ENCODE peak calls at places on chromosomes 7 and 10, in four cellular contexts. A, J, X and L are unnamed samples.

GRCh38 chr7:100446040-100446439 is 9.7 kb upstream of the PPP1R35 start:
- DNase-seq in J (no peak), X (no peak), A (no peak), L (no peak)

GRCh38 chr10:103805781-103806180 is 49.6 kb downstream of the SH3PXD2A start:
- DNase-seq in J (no peak), A (no peak), X (no peak), L (no peak)

GRCh38 chr10:131577786-131578471 is 266.4 kb upstream of the TCERG1L start:
- DNase-seq in J (no peak), A (no peak), X (no peak), L (no peak)

GRCh38 chr7:158235862-158236261 is 351.8 kb downstream of the PTPRN2 start:
- DNase-seq in J (no peak), X (peak), A (no peak), L (no peak)

GRCh38 chr10:71816421-71816851 is 34.6 kb downstream of the PSAP start:
- DNase-seq in J (no peak), X (no peak), A (no peak), L (no peak)

GRCh38 chr7:101363734-101364374 is 1.2 kb downstream of the COL26A1 start:
- DNase-seq in J (no peak), A (peak), X (peak), L (peak)

GRCh38 chr10:70558295-70558694 is 44.2 kb downstream of the PRF1 start:
- DNase-seq in J (no peak), X (no peak), A (peak), L (no peak)

GRCh38 chr7:151304856-151305255 is 36.8 kb upstream of the NUB1 start:
- DNase-seq in J (no peak), X (peak), A (no peak), L (no peak)

GRCh38 chr10:75544381-75544780 is 113.0 kb downstream of the LRMDA start:
- DNase-seq in A (no peak), X (no peak), J (no peak), L (no peak)

GRCh38 chr10:77428776-77429395 is 208.7 kb downstream of the KCNMA1 start:
- DNase-seq in A (peak), X (peak), J (no peak), L (no peak)

GRCh38 chr10:131860806-131861440 is 39.9 kb upstream of the PPP2R2D start:
- DNase-seq in A (peak), J (no peak), X (peak), L (no peak)

GRCh38 chr7:24346129-24346528 is 62.1 kb downstream of the NPY start:
- DNase-seq in J (no peak), A (no peak), X (no peak), L (no peak)

GRCh38 chr10:124072541-124072940 is 20.9 kb downstream of the CHST15 start:
- DNase-seq in A (no peak), X (no peak), J (no peak), L (no peak)

GRCh38 chr10:86961481-86962091 is 3.2 kb downstream of the SNCG start:
- DNase-seq in A (peak), X (no peak), J (no peak), L (no peak)

GRCh38 chr7:14931511-14932215 is 29.1 kb upstream of the DGKB start:
- DNase-seq in A (no peak), X (no peak), J (no peak), L (no peak)

GRCh38 chr10:42952931-42953683 is 123.8 kb upstream of the RET start:
- DNase-seq in A (peak), J (no peak), X (no peak), L (no peak)

GRCh38 chr10:132654708-132655661 is 117.4 kb downstream of the INPP5A start:
- DNase-seq in A (peak), J (no peak), X (peak), L (peak)

GRCh38 chr7:41312235-41312634 is 390.7 kb downstream of the INHBA start:
- DNase-seq in X (no peak), J (no peak), A (no peak), L (no peak)

GRCh38 chr10:79081353-79082034 is 12.7 kb downstream of the ZMIZ1 start:
- DNase-seq in A (no peak), J (no peak), X (no peak), L (no peak)

GRCh38 chr10:93742633-93743349 is 14.9 kb upstream of the LGI1 start:
- DNase-seq in A (no peak), X (no peak), J (peak), L (no peak)

GRCh38 chr7:923108-924041 is 31.1 kb downstream of the ADAP1 start:
- DNase-seq in A (peak), J (peak), X (peak), L (no peak)

GRCh38 chr7:106915873-106916272 is 50.8 kb downstream of the PIK3CG start:
- DNase-seq in X (no peak), A (no peak), J (peak), L (no peak)

GRCh38 chr10:8058274-8059111 is 4.0 kb downstream of the GATA3 start:
- DNase-seq in J (no peak), A (no peak), X (no peak), L (no peak)

GRCh38 chr7:90269163-90269562 is 24.2 kb downstream of the CFAP69 start:
- DNase-seq in J (no peak), X (no peak), A (no peak), L (no peak)

GRCh38 chr7:145633513-145633912 is 483.1 kb upstream of the CNTNAP2 start:
- DNase-seq in X (no peak), J (no peak), A (no peak), L (no peak)

GRCh38 chr10:38008006-38008405 is 2.5 kb upstream of the ZNF33A start:
- DNase-seq in X (no peak), J (no peak), A (no peak), L (no peak)

GRCh38 chr10:260819-261429 is 125.7 kb downstream of the ZMYND11 start:
- DNase-seq in J (no peak), X (no peak), A (no peak), L (no peak)

GRCh38 chr10:112275512-112276245 is 7.5 kb upstream of the TECTB start:
- DNase-seq in A (no peak), X (no peak), J (no peak), L (no peak)

GRCh38 chr10:6218692-6219493 is 16.2 kb downstream of the PFKFB3 start:
- DNase-seq in A (no peak), J (no peak), X (no peak), L (no peak)

GRCh38 chr7:80410081-80410480 is 101.8 kb downstream of the GNAT3 start:
- DNase-seq in X (no peak), J (no peak), A (no peak), L (no peak)

GRCh38 chr7:163971-164881 is 28.1 kb upstream of the FAM20C start:
- DNase-seq in X (no peak), A (no peak), J (no peak), L (no peak)

GRCh38 chr10:75405201-75406143 is 3.9 kb upstream of the ZNF503 start:
- DNase-seq in J (no peak), A (no peak), X (no peak), L (peak)

GRCh38 chr10:822661-823367 is 108.7 kb downstream of the LARP4B start:
- DNase-seq in J (peak), X (no peak), A (no peak), L (no peak)

GRCh38 chr7:17234398-17235021 is 63.9 kb upstream of the AHR start:
- DNase-seq in X (peak), A (no peak), J (peak), L (no peak)
- TF ChIP-seq USF1 in X (no peak), A (no peak), J (no peak), L (no peak)

DNA sequence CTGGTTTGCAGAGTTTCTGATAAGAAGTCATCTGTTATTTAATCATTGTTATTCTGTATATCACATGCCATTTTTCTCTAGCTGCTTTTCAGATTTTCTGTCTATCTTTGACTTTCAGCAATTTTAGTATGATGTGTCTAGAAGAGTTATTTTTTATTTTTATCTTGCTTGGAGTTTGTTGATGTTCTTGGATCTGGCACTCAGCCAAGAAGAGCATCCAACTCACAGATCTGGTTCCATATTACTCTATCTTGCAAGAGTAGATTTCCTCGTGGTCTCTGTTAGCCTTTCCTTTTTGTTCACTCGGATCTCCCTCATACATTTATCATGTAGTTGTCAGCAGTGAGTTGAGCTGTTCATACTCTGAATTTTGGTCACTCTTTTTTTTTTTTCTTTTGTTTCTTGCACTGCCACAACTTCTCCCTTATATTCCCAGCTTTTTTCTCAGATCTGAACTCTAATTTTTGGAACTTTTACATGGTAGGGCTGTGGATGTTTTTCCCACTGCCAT is 54.8 kb upstream of the CALCR start:
- DNase-seq in A (no peak), J (no peak), X (no peak), L (no peak)
- TF ChIP-seq USF1 in A (no peak), J (no peak), X (no peak), L (no peak)

GRCh38 chr10:61896854-61897661 is 4.4 kb upstream of the ARID5B start:
- DNase-seq in J (peak), X (peak), A (peak), L (peak)

GRCh38 chr10:61899663-61899996 is 1.9 kb upstream of the ARID5B start:
- DNase-seq in A (no peak), J (no peak), X (no peak), L (no peak)

GRCh38 chr10:61898435-61898778 is 3.1 kb upstream of the ARID5B start:
- DNase-seq in A (no peak), X (no peak), J (no peak), L (no peak)

GRCh38 chr10:61899045-61899444 is 2.5 kb upstream of the ARID5B start:
- DNase-seq in J (no peak), X (no peak), A (no peak), L (peak)

GRCh38 chr10:61897671-61898434 is 3.6 kb upstream of the ARID5B start:
- DNase-seq in J (no peak), X (no peak), A (peak), L (peak)
- TF ChIP-seq USF1 in J (no peak), X (no peak), A (no peak), L (no peak)

DNA sequence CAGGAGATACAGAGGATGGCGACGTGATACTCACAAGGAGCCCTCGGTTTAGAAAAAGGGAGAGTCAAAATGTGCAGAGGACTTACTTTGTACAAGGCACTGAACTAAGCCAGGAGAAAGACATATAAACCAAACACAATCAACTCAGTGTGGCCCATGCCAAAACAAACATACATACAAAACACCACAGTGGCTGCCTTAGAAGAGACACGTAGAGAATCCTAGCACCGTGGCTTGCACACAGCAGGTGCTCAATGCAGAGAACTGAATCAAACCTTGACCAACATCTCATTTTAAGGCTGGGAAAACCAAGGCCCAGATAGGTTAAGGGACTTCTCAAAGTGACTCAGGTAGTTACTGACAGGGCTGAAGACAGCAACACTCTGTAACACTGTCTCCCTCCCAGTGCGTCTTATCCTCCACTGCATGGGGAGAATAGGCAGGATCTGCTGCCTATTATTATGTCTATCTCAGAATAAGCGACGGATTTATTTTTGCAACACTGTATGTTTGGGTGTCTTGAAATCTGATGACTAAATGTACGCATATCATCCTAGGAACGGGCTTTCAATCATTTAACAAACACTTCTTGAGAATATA is 11.0 kb downstream of the SORBS1 start:
- DNase-seq in A (no peak), X (no peak), J (no peak), L (no peak)
- TF ChIP-seq USF1 in A (no peak), X (no peak), J (no peak), L (no peak)

GRCh38 chr7:92626281-92626846 is 36.2 kb upstream of the FAM133B start:
- DNase-seq in J (no peak), X (no peak), A (no peak), L (no peak)
- TF ChIP-seq USF1 in J (no peak), X (no peak), A (no peak), L (no peak)

DNA sequence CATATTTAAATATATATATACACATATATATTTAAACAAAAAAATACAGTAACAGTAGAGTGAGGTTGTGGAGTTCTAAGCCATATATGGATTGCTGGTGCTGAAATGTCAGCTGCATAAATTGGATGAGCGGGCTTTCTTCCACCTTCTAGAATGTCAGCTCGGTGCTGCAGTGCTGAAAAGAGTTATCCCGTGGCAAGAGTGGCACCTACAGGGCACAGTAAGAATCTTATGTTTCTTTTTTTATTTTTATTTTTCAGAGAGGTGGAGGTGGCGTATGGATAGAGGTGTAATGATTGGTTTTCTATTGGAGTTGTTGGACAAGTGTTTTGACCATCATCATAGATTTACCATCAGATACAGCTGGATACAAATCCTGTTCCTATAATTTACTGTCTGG is 86.2 kb upstream of the DYNC1I1 start:
- DNase-seq in X (no peak), J (no peak), A (peak), L (peak)
- TF ChIP-seq USF1 in X (no peak), J (no peak), A (no peak), L (no peak)